ENCODE peak calls at places on chromosomes 3 and 15, in six cellular contexts. Z is left ventricle myocardium inferior; K is cardiac fibroblast; F is CD4-positive, CD25-positive, alpha-beta regulatory T cell; P is choroid plexus epithelial cell; X is sigmoid colon. A is an unnamed sample.

GRCh38 chr3:160049570-160049969 is 60.9 kb downstream of the IL12A start:
- DNase-seq in Z (no peak), K (no peak), F (no peak), P (no peak), X (no peak), A (no peak)

GRCh38 chr3:12400795-12401194 is 83.5 kb upstream of the TSEN2 start:
- DNase-seq in Z (no peak), K (peak), F (no peak), P (peak), X (no peak), A (peak)

GRCh38 chr3:97917813-97918536 is 54.3 kb downstream of the RIOX2 start:
- DNase-seq in Z (no peak), K (peak), F (no peak), P (peak), X (no peak), A (peak)

GRCh38 chr3:21944251-21944650 is 193.2 kb upstream of the ZNF385D start:
- DNase-seq in Z (no peak), K (peak), F (no peak), P (peak), X (no peak), A (peak)

GRCh38 chr3:141129049-141130038 is 78.2 kb downstream of the SPSB4 start:
- DNase-seq in Z (no peak), K (no peak), F (no peak), P (no peak), X (no peak), A (no peak)

GRCh38 chr15:59847925-59848415 is 156.1 kb upstream of the FOXB1 start:
- DNase-seq in Z (no peak), K (no peak), F (no peak), P (no peak), X (no peak), A (no peak)

GRCh38 chr3:119015942-119016341 is 18.7 kb downstream of the IGSF11 start:
- DNase-seq in Z (no peak), K (no peak), F (no peak), P (no peak), X (no peak), A (no peak)

GRCh38 chr15:22265056-22265945 is 185.0 kb downstream of the OR4M2 start:
- DNase-seq in Z (no peak), K (no peak), F (peak), P (no peak), X (no peak), A (no peak)

GRCh38 chr15:72202302-72202701 is 4.7 kb upstream of the GRAMD2A start:
- DNase-seq in Z (no peak), K (no peak), F (no peak), P (no peak), X (no peak), A (no peak)

GRCh38 chr3:46019707-46020106 is 7.6 kb downstream of the XCR1 start:
- DNase-seq in Z (no peak), K (peak), F (no peak), P (no peak), X (no peak), A (no peak)

GRCh38 chr3:124886168-124887051 is 755 bp downstream of the ITGB5 start:
- DNase-seq in Z (peak), K (peak), F (peak), P (peak), X (peak), A (peak)

GRCh38 chr3:152466784-152467183 is 198.1 kb downstream of the MBNL1 start:
- DNase-seq in Z (no peak), K (peak), F (peak), P (peak), X (no peak), A (peak)

GRCh38 chr3:24683090-24683489 is 188.4 kb upstream of the THRB start:
- DNase-seq in Z (no peak), K (peak), F (no peak), P (peak), X (no peak), A (no peak)

GRCh38 chr3:36843065-36844051 is 79.0 kb upstream of the DCLK3 start:
- DNase-seq in Z (no peak), K (peak), F (peak), P (peak), X (no peak), A (peak)

GRCh38 chr15:48411971-48412591 is 80.9 kb downstream of the DUT start:
- DNase-seq in Z (no peak), K (peak), F (no peak), P (peak), X (no peak), A (peak)

GRCh38 chr15:58453931-58454793 is 22.4 kb downstream of the LIPC start:
- DNase-seq in Z (no peak), K (no peak), F (peak), P (no peak), X (peak), A (no peak)

DNA sequence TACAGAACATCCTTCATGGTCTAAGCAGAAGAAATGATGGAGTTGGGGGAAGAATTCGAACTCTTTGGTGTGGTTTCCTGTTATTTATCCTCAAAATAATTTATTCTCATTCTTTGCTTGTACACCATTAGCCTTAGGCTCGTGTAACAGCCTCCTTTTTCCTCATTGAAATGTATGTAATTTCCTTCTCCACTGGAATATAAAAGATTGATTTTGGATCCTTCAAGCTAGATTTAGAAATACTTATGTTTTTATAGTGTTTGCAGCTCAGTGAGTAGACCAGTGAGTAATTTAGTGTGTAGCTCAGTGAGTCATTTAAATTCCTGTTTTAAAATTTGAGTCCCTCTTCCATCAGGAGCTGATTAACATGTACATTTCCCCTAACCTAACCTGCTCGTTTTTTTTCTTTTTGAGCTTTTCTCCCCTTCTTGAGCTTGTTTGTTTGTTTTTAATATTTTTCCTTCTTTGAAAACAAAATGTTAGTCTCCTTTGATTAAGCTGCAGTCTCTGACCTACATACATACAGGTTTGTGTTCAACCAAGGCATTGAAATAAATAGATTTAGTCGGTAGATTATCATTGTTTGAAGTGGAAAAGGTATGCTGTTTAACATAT is 5.6 kb downstream of the USP3 start:
- DNase-seq in Z (no peak), K (peak), F (no peak), P (peak), X (no peak), A (peak)
- H3K4me3 ChIP-seq in Z (no peak), K (no peak), F (peak), P (no peak), X (no peak), A (no peak)

GRCh38 chr15:89740137-89740536 is 10.9 kb downstream of the MESP1 start:
- DNase-seq in Z (no peak), K (peak), F (peak), P (peak), X (peak), A (peak)
- H3K4me3 ChIP-seq in Z (no peak), K (no peak), F (no peak), P (no peak), X (no peak), A (no peak)

DNA sequence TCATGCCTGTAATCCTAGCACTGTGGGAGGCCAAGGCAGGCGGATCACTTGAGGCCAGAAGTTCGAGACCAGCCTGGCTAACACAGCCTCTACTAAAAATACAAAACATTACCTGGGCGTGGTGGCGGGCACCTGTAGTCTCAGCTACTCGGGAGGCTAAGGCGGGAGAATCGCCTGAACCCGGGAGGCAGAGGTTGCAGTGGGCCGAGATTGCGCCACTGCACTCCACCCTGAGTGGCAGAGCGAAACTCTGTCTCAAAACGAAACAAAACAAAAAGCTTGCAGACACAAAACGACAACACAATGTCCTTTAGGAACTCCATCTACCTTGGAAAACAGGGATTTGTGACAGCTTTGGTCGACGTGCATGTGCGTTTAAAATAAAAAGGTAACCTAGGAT is 716 bp upstream of the KLHL24 start:
- DNase-seq in Z (no peak), K (no peak), F (no peak), P (no peak), X (no peak), A (no peak)
- H3K4me3 ChIP-seq in Z (peak), K (no peak), F (peak), P (no peak), X (peak), A (no peak)

GRCh38 chr3:9139366-9139765 is 110.1 kb downstream of the SRGAP3 start:
- DNase-seq in Z (no peak), K (no peak), F (no peak), P (no peak), X (no peak), A (no peak)

GRCh38 chr3:9130318-9131110 is 118.9 kb downstream of the SRGAP3 start:
- DNase-seq in Z (no peak), K (no peak), F (no peak), P (no peak), X (no peak), A (no peak)

GRCh38 chr3:9136746-9137434 is 112.6 kb downstream of the SRGAP3 start:
- DNase-seq in Z (no peak), K (no peak), F (no peak), P (no peak), X (no peak), A (no peak)

GRCh38 chr3:9135526-9135925 is 113.9 kb downstream of the SRGAP3 start:
- DNase-seq in Z (no peak), K (no peak), F (no peak), P (no peak), X (no peak), A (no peak)

GRCh38 chr3:9135930-9136525 is 113.4 kb downstream of the SRGAP3 start:
- DNase-seq in Z (peak), K (no peak), F (peak), P (no peak), X (no peak), A (no peak)
- H3K4me3 ChIP-seq in Z (peak), K (no peak), F (no peak), P (no peak), X (peak), A (no peak)

DNA sequence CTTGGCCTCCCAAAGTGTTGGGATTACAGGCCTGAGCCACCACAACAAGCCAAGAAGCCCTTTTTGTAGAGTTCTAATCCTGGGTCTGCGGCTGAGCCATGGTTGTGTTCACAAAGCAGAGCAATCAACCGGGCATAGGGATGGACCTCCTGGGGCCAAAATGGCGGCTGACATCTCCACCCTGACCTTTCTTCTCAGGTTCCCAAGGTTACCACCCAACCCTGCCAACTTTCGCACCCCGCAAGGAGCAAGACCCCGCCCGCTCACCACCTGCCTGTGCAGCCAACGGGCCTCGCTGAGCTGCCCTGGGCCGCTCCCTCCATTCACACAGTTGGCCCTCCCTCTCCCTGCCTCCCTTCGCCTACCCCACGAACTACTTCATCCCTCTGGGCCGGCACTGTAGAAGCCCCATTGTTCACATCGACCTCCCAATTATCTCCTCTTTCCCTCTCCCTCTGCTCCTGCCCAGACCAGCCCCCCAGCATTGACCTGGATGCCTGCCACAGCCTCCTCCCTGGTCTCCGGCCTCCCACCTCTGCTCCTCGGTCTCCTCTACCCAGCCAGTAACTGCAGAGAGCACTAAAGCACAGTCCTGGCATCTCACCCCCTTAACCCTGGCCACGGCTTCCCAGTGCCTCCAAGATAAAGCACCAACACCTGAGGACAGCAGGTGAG is 62.0 kb upstream of the TFRC start:
- DNase-seq in Z (no peak), K (no peak), F (no peak), P (no peak), X (no peak), A (no peak)
- H3K4me3 ChIP-seq in Z (no peak), K (no peak), F (peak), P (no peak), X (no peak), A (no peak)

DNA sequence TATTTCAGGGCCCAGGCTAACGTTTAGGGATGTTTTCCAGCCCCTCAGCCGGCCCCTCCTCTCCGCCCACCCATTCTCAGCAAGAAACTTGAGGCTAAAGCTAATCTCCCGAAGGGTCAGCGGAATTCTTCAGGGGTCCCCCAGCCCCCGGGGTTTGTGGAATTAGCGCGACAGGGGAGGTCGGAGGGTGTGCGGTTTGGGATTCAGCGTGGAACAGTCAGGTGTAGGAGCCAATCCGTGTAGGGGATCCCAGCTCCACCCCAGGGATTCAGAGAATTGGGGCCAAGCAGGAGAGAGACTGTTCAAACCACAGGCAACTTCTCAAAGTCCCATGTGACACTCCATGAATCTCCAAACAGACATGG is 1.7 kb downstream of the PTX3 start:
- DNase-seq in Z (no peak), K (peak), F (no peak), P (peak), X (no peak), A (peak)
- H3K4me3 ChIP-seq in Z (peak), K (peak), F (no peak), P (peak), X (peak), A (peak)

DNA sequence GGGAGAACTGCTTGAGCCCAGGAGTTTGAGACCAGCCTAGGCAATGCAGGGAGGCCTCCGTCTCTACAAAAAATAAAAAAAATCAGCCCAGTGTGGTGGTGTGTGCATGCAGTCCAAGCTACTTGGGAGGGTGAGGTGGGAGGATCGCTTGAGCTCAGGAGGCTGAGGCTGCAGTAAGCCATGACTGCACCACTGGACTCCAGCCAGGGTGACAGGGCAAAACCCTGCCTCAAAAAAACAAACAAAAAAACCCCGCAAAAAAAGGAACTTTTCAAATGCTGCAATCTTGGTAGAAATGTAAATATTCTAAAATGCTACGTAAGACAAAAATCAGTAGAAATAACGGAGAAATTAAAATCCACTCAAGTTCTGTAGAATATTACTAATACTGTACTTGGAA is 108.1 kb upstream of the MELTF start:
- DNase-seq in Z (peak), K (no peak), F (no peak), P (no peak), X (no peak), A (no peak)
- H3K4me3 ChIP-seq in Z (no peak), K (no peak), F (no peak), P (no peak), X (no peak), A (no peak)

GRCh38 chr3:126288314-126288713 is 68.9 kb downstream of the KLF15 start:
- DNase-seq in Z (peak), K (no peak), F (no peak), P (no peak), X (peak), A (no peak)
- H3K4me3 ChIP-seq in Z (peak), K (no peak), F (no peak), P (no peak), X (peak), A (no peak)

A was measured in fibroblast of pulmonary artery.